ENCODE peak calls at places on chromosome 7, in eight cellular contexts. J is HCT116, Y is H1, S is choroid plexus epithelial cell, A is esophagus squamous epithelium, B is A673, V is neural progenitor cell, P is GM23338. Z is an unnamed sample.

GRCh38 chr7:44258865-44259546 is 58.2 kb downstream of the YKT6 start:
- DNase-seq in J (no peak), B (no peak), Y (no peak), V (no peak), A (no peak), P (no peak), S (no peak), Z (no peak)

GRCh38 chr7:127266047-127266446 is 13.3 kb upstream of the GRM8 start:
- DNase-seq in J (no peak), B (no peak), A (no peak), S (no peak), Y (no peak), V (no peak), P (no peak), Z (no peak)

GRCh38 chr7:152442330-152442835 is 6.6 kb upstream of the KMT2C start:
- DNase-seq in B (no peak), S (no peak), V (no peak), A (no peak), J (no peak), Y (no peak), P (no peak), Z (no peak)

GRCh38 chr7:157488326-157488725 is 151.5 kb downstream of the DNAJB6 start:
- DNase-seq in B (no peak), A (no peak), S (no peak), J (no peak), P (no peak), V (no peak), Y (no peak), Z (no peak)

GRCh38 chr7:80841566-80842478 is 77.0 kb downstream of the SEMA3C start:
- DNase-seq in A (no peak), S (peak), V (peak), Y (no peak), J (no peak), P (peak), B (no peak), Z (no peak)

GRCh38 chr7:46680147-46680546 is 759.1 kb upstream of the IGFBP3 start:
- DNase-seq in B (no peak), P (no peak), J (no peak), Y (no peak), S (peak), V (no peak), A (no peak), Z (no peak)

GRCh38 chr7:94908204-94909022 is 1.0 kb downstream of the PPP1R9A start:
- DNase-seq in P (peak), S (peak), V (peak), A (no peak), J (peak), Y (peak), B (peak), Z (peak)

GRCh38 chr7:30864146-30864545 is 47.5 kb upstream of the AQP1 start:
- DNase-seq in A (no peak), Y (no peak), S (no peak), P (no peak), V (peak), B (no peak), J (no peak), Z (no peak)

DNA sequence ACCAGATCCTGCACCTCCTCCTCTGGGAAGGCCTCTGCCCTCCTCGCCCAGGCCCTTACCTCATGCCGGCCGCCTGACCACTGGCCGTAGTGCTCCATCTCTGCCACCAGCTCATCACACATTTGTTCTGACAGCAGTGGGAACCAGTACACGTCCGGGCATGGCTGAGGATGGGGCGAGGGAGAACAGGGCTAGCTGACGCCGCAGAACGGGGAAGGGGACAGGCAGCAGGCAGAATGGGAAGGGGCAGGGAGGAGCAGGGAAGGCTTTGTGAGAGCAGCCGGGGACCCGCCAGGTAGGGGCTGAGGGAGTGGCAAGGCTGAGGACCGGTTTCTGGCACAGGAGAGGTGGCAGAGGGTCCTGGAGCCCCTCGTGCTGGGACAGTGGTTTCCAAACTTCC is 8.0 kb upstream of the MOGAT3 start:
- DNase-seq in J (no peak), P (no peak), S (no peak), B (no peak), A (no peak), V (no peak), Y (no peak), Z (no peak)
- H3K4me3 ChIP-seq in J (no peak), P (no peak), S (no peak), B (no peak), A (no peak), V (no peak), Y (no peak), Z (no peak)

DNA sequence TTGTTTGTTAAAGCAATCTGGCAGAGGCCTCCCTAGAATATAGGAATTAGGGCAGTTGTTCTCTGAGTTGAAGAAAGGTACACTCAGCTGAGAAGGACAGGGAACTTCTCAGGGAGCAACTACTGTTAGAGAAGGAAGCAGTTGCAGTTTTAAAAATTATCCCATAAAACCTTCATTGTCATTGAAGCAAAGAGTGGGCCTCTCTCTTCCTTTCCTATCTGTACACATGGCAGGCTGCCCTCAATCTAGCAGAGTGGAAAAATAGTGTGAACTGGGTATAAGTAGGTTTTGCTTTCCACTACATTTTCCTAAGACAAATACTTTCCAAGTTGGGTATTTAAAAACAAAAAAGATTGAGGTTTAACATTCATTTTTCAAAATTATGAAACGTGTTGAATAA is 236.7 kb upstream of the KLF14 start:
- DNase-seq in Y (no peak), A (no peak), J (no peak), V (no peak), B (peak), P (no peak), S (no peak), Z (peak)
- TF ChIP-seq CTCF in Y (no peak), A (no peak), J (no peak), V (no peak), B (no peak), P (no peak), S (no peak), Z (no peak)

DNA sequence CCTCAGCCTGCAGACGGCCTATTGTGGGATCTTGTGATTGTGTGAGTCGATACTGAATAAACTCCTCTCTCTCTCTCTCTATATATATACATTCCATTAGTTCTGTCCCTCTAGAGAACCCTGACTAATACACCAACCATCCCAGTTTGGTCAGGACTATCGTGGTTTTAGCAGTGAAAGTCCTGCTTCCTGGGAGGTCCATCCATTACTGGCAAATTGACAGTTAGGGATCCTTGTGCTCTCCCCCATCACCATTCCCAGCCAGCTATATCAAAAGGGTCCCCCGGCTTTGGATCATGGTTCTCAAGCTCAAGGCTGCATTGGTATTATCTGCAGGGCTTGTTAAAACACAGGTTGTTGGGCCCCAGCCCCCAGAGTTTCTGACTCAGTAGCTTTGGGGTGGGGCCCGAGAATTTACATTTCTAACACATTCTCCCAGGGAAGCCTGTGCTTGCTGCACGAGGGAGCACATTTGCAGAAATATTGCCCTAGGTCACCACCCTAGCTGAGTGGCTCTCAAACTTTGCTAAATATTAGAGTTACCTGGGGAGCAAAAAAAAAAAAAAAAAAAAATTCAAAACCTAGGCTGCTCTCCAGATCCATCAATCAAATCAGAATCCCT is 899.1 kb upstream of the AUTS2 start:
- DNase-seq in B (no peak), S (peak), A (no peak), V (no peak), J (no peak), Y (no peak), P (no peak), Z (peak)
- H3K4me3 ChIP-seq in B (no peak), S (no peak), A (no peak), V (no peak), J (no peak), Y (no peak), P (no peak), Z (no peak)

DNA sequence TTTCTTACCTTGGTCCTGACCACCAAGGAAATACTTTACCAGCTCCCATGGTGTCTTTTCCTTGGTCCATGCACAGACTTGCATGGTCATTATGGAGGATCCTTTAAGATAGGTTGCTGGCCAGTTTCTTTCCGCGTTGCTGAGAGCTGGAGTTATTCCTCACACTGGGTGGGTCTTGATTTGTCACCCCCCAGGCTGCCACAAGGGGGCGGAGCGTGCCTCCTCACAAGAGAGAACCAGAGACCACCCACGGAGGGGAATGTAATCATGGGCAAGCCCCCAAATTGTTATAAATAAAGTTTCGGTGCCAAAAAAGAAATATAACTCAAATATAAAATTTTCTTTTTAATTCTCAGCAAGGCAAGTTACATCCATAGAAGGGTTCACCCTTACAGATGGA is 10.5 kb upstream of the TRIM24 start:
- DNase-seq in V (peak), Y (peak), A (no peak), S (no peak), B (peak), P (peak), J (no peak), Z (no peak)
- TF ChIP-seq CTCF in V (peak), Y (peak), A (peak), S (peak), B (peak), P (peak), J (peak), Z (peak)

GRCh38 chr7:20737840-20738448 is 48.7 kb downstream of the SP8 start:
- DNase-seq in A (no peak), Y (no peak), B (no peak), V (no peak), J (no peak), P (no peak), S (no peak), Z (no peak)
- H3K4me3 ChIP-seq in A (no peak), Y (no peak), B (no peak), V (no peak), J (no peak), P (no peak), S (no peak), Z (no peak)

GRCh38 chr7:77439572-77439971 is 23.4 kb upstream of the GSAP start:
- DNase-seq in B (peak), J (no peak), V (peak), Y (no peak), P (peak), S (peak), A (no peak), Z (no peak)
- TF ChIP-seq CTCF in B (peak), J (peak), V (peak), Y (peak), P (peak), S (peak), A (peak), Z (peak)

GRCh38 chr7:1476859-1477258 is 17.6 kb upstream of the MICALL2 start:
- DNase-seq in Y (no peak), S (no peak), B (no peak), J (no peak), A (no peak), V (no peak), P (no peak), Z (no peak)

GRCh38 chr7:1475991-1476390 is 16.7 kb upstream of the MICALL2 start:
- DNase-seq in P (no peak), V (no peak), S (no peak), A (no peak), B (no peak), J (no peak), Y (no peak), Z (no peak)

GRCh38 chr7:1475393-1475792 is 16.1 kb upstream of the MICALL2 start:
- DNase-seq in J (no peak), Y (no peak), V (no peak), P (no peak), A (no peak), S (no peak), B (no peak), Z (no peak)

GRCh38 chr7:1473864-1474512 is 14.7 kb upstream of the MICALL2 start:
- DNase-seq in S (peak), J (peak), V (peak), P (peak), B (peak), A (peak), Y (peak), Z (peak)

DNA sequence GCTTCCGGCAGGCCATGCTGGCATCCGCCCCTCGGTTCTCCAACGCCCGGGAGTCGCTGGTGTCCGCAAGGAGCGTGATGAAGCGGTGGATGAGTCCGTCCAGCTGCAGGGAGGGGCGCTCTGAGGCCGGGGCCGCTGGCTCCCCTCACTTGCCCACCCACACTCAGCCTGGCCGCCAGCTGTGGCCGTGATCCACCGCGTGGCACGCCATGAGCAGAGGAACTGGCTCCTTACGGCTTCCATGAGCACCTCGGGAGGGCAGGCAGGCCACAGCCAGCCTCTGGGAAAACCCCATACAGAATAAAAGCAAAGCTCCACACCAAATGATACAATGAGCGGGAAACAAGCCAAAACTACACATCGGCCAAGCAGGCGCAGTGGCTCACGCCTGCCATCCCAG is 15.5 kb upstream of the MICALL2 start:
- DNase-seq in S (no peak), J (no peak), Y (no peak), V (no peak), P (no peak), A (no peak), B (no peak), Z (no peak)
- H3K4me3 ChIP-seq in S (no peak), J (no peak), Y (no peak), V (no peak), P (no peak), A (no peak), B (no peak), Z (no peak)

GRCh38 chr7:128383781-128384180 is 22.3 kb upstream of the PRRT4 start:
- DNase-seq in P (no peak), B (no peak), S (no peak), J (no peak), V (no peak), A (no peak), Y (no peak), Z (no peak)

GRCh38 chr7:128380807-128381130 is 19.3 kb upstream of the PRRT4 start:
- DNase-seq in B (no peak), J (no peak), Y (no peak), S (no peak), A (no peak), V (no peak), P (peak), Z (no peak)

GRCh38 chr7:128379900-128380806 is 18.7 kb upstream of the PRRT4 start:
- DNase-seq in V (no peak), P (no peak), A (no peak), J (no peak), Y (no peak), B (no peak), S (no peak), Z (no peak)

GRCh38 chr7:128378637-128379036 is 17.1 kb upstream of the PRRT4 start:
- DNase-seq in A (no peak), S (no peak), V (no peak), J (no peak), Y (no peak), P (no peak), B (no peak), Z (no peak)

DNA sequence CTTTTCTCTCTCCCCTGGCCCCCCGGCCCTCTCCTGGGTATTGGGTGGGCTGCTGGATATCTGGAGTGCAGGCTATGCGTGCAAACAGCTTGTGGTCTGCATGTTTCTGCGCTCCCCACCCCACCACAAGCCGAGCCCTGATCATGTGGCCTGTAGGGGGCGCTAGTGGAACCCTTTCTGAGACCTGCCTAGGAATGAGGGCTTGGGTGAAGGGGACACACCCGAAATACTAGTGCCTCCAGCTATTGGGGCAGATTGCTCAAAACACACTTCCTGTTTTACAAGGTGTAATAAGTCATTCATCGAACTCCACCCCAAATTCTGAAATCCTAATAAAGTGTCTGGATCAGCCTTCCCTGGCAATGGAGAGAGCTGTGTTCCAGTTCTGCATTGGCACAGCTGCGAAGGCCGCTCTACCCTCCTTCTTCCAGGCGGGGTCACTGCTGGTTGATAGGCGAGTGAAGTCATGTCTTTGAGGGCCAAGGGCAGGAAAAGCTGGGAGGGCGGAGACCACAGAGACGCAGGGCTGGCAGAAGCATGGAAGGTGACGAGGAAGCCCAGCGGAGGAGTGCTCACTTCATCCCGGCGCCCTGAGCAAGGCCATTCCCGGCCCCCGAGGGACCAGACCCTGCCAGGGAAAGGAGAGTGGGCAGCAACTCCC is 19.8 kb upstream of the PRRT4 start:
- DNase-seq in B (peak), J (peak), S (no peak), V (peak), Y (peak), P (peak), A (no peak), Z (no peak)
- TF ChIP-seq CTCF in B (peak), J (peak), S (peak), V (peak), Y (peak), P (peak), A (peak), Z (peak)

GRCh38 chr7:27143950-27144798 is 693 bp upstream of the HOXA5 start:
- DNase-seq in A (no peak), V (no peak), S (no peak), B (no peak), J (no peak), P (no peak), Y (no peak), Z (no peak)

GRCh38 chr7:27142562-27143021 is 889 bp downstream of the HOXA5 start:
- DNase-seq in P (no peak), J (no peak), S (no peak), Y (no peak), V (no peak), B (no peak), A (no peak), Z (no peak)

GRCh38 chr7:27141591-27142561 is 1.6 kb downstream of the HOXA5 start:
- DNase-seq in V (peak), P (peak), S (no peak), Y (peak), J (no peak), A (no peak), B (no peak), Z (no peak)

GRCh38 chr7:27144799-27145166 is 1.3 kb upstream of the HOXA5 start:
- DNase-seq in Y (peak), J (no peak), P (peak), V (no peak), S (no peak), B (no peak), A (no peak), Z (no peak)

GRCh38 chr7:27143022-27143949 is at the start of gene HOXA5:
- DNase-seq in S (peak), B (peak), P (peak), V (peak), Y (peak), A (no peak), J (no peak), Z (peak)
- H3K4me3 ChIP-seq in S (no peak), B (peak), P (peak), V (peak), Y (peak), A (peak), J (no peak), Z (peak)

Z was measured in fibroblast of pulmonary artery.